ENCODE peak calls at places on chromosome 20, in five cellular contexts. One of them, this sample, is unnamed.

GRCh38 chr20:47481330-47482216 is 20.1 kb upstream of the NCOA3 start:
- DNase-seq in iPS DF 19.7: no peak
- DNase-seq in HFFc6: no peak
- DNase-seq in HEK293T: no peak
- DNase-seq in thoracic aorta: no peak
- DNase-seq in this sample: no peak

GRCh38 chr20:63074631-63075030 is 67.9 kb upstream of the BHLHE23 start:
- DNase-seq in HFFc6: no peak
- DNase-seq in HEK293T: no peak
- DNase-seq in thoracic aorta: no peak
- DNase-seq in iPS DF 19.7: no peak
- DNase-seq in this sample: no peak

GRCh38 chr20:5080384-5080877 is 39.3 kb downstream of the PCNA start:
- DNase-seq in thoracic aorta: no peak
- DNase-seq in iPS DF 19.7: no peak
- DNase-seq in HFFc6: peak
- DNase-seq in HEK293T: no peak
- DNase-seq in this sample: no peak

GRCh38 chr20:32128167-32128566 is 18.7 kb downstream of the TM9SF4 start:
- DNase-seq in thoracic aorta: no peak
- DNase-seq in HEK293T: no peak
- DNase-seq in iPS DF 19.7: no peak
- DNase-seq in HFFc6: no peak
- DNase-seq in this sample: no peak

GRCh38 chr20:32879538-32879937 is 20.8 kb downstream of the EFCAB8 start:
- DNase-seq in iPS DF 19.7: no peak
- DNase-seq in HEK293T: no peak
- DNase-seq in thoracic aorta: no peak
- DNase-seq in HFFc6: no peak
- DNase-seq in this sample: no peak

GRCh38 chr20:32444474-32445220 is 86.5 kb downstream of the ASXL1 start:
- DNase-seq in thoracic aorta: no peak
- DNase-seq in HFFc6: no peak
- DNase-seq in HEK293T: no peak
- DNase-seq in iPS DF 19.7: no peak
- DNase-seq in this sample: no peak

GRCh38 chr20:1319462-1319861 is 9.5 kb downstream of the SDCBP2 start:
- DNase-seq in iPS DF 19.7: no peak
- DNase-seq in HEK293T: no peak
- DNase-seq in thoracic aorta: no peak
- DNase-seq in HFFc6: no peak
- DNase-seq in this sample: no peak

GRCh38 chr20:44776977-44777376 is 31.3 kb downstream of the KCNK15 start:
- DNase-seq in iPS DF 19.7: no peak
- DNase-seq in thoracic aorta: no peak
- DNase-seq in HFFc6: peak
- DNase-seq in HEK293T: no peak
- DNase-seq in this sample: no peak

GRCh38 chr20:46715292-46715756 is 5.9 kb downstream of the SLC2A10 start:
- DNase-seq in iPS DF 19.7: peak
- DNase-seq in thoracic aorta: no peak
- DNase-seq in HEK293T: no peak
- DNase-seq in HFFc6: peak
- DNase-seq in this sample: no peak